ENCODE peak calls at places on chromosomes 11 and 22, in ten cellular contexts. A is Peyer's patch, Y is ovary, S is A549, K is transverse colon, P is IMR-90, W is NB4, T is endothelial cell of umbilical vein, J is right lobe of liver, O is spleen. Q is an unnamed sample.

GRCh38 chr11:18720086-18720810 is 5.7 kb downstream of the IGSF22 start:
- DNase-seq in A (peak), Y (no peak), S (no peak), K (no peak), P (peak), W (no peak), T (no peak), J (no peak), O (no peak), Q (no peak)

GRCh38 chr11:117713676-117714075 is 83.3 kb downstream of the DSCAML1 start:
- DNase-seq in A (no peak), Y (no peak), S (no peak), K (no peak), P (no peak), W (no peak), T (no peak), J (no peak), O (no peak), Q (no peak)

GRCh38 chr22:40128989-40129388 is 48.7 kb upstream of the TNRC6B start:
- DNase-seq in A (no peak), Y (no peak), S (no peak), K (peak), P (no peak), W (peak), T (no peak), J (no peak), O (no peak), Q (no peak)

GRCh38 chr11:15532432-15532831 is 417.7 kb downstream of the INSC start:
- DNase-seq in A (no peak), Y (no peak), S (no peak), K (no peak), P (no peak), W (no peak), T (no peak), J (no peak), O (no peak), Q (no peak)

GRCh38 chr11:94400839-94401772 is at the start of gene GPR83:
- DNase-seq in A (no peak), Y (no peak), S (no peak), K (no peak), P (peak), W (no peak), T (peak), J (no peak), O (no peak), Q (no peak)

GRCh38 chr11:120964857-120965256 is 59.0 kb upstream of the TBCEL start:
- DNase-seq in A (no peak), Y (no peak), S (no peak), K (no peak), P (peak), W (no peak), T (no peak), J (no peak), O (no peak), Q (no peak)

GRCh38 chr11:86500500-86501170 is 125.9 kb downstream of the CCDC81 start:
- DNase-seq in A (no peak), Y (no peak), S (no peak), K (no peak), P (no peak), W (no peak), T (peak), J (no peak), O (no peak), Q (no peak)

GRCh38 chr22:32132783-32133182 is 26.3 kb downstream of the C22orf42 start:
- DNase-seq in A (no peak), Y (no peak), S (no peak), K (no peak), P (no peak), W (no peak), T (no peak), J (no peak), O (no peak), Q (no peak)

DNA sequence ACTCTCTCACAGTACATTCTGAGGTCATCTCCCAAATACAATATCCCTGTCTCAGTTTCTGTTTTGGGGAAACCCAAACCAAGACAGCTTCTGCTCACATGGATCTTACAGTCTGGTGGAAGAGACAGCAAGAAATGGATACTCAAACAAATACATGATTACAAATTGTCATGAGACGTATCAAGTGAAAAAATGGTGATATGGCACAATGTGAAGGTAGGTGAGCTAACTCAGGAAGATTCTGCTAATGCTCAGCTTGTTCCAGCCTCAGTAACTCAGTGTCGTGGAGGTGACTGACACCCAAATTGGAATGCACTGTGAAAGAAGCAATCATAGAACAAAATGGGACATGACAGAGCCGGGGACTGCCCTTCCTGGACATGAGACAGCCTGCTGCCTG is 68.3 kb downstream of the CHST1 start:
- DNase-seq in A (no peak), Y (no peak), S (no peak), K (no peak), P (no peak), W (no peak), T (no peak), J (no peak), O (no peak), Q (no peak)
- H3K4me3 ChIP-seq in A (no peak), Y (no peak), S (no peak), K (no peak), P (no peak), W (no peak), T (no peak), J (no peak), O (no peak), Q (no peak)

DNA sequence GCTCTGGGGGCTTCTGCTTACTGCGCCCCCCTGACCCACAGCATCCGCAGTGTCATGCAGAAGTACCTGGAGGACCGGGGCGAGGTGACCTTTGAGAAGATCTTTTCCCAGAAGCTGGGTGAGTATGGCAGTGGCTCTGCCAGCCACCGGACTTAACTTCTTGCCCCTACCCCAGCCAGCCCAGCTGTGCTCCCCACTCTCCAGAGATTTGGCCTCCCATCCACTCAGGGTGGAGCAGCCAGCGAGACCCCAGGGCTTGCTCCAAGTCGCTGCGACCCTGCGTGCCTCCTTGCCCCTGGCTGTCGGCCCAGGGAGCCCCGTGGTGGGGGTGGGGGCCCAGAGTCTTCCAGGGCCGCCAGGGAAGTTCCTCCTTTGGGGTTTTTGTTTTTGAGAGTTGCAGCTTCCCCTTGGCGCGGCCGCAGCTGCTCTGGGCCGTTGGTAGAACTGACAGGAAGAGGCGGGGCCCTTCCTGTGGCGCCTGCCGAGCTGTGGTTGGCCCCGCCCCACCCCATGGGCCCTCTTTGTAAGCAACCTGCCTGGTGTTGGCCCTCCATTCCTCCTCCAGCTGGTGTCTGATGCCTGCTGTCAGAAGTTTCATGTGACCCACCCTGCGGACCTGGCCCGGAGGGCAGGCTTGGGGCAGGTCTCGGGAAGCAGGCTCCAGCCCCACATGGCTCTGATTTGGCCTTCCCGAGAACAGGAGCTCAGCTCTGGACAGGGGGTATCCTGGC is 11.1 kb downstream of the GRK2 start:
- DNase-seq in A (peak), Y (peak), S (no peak), K (peak), P (peak), W (peak), T (peak), J (peak), O (peak), Q (peak)
- TF ChIP-seq POLR2A in A (no peak), Y (no peak), S (no peak), K (peak), P (no peak), W (peak), T (no peak), J (no peak), O (no peak), Q (no peak)

DNA sequence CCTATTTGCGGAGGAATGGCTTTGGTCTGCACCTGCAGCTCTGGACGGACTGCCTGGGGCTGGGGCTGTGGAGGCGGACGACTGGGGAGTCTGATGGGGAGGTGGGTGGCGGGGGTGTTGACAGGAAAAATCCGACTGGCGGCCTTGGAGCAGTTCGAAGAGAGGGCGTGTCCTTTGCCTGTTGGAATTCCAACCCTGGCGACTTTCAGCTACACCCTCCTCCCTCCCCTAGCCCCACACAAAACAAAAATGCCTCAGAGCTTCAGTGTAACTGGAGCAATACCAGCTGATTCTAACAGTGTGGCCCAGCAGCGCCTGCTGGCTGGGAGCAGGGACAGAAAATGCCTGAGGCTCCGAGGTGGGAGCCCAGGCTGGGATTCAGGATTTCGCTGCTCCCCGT is 85.4 kb downstream of the ATXN10 start:
- DNase-seq in A (no peak), Y (peak), S (no peak), K (no peak), P (peak), W (no peak), T (no peak), J (no peak), O (no peak), Q (no peak)
- TF ChIP-seq CTCF in A (no peak), Y (peak), S (no peak), K (no peak), P (no peak), W (no peak), T (no peak), J (no peak), O (no peak), Q (no peak)

GRCh38 chr11:27279491-27279890 is 83.5 kb downstream of the CCDC34 start:
- DNase-seq in A (no peak), Y (no peak), S (no peak), K (no peak), P (no peak), W (no peak), T (no peak), J (no peak), O (no peak), Q (no peak)
- H3K4me3 ChIP-seq in A (no peak), Y (no peak), S (no peak), K (no peak), P (no peak), W (no peak), T (no peak), J (no peak), O (no peak), Q (no peak)

Q was measured in stomach.